ENCODE peak calls at places on chromosomes 13 and 19, in five cellular contexts. One of them, this sample, is unnamed.

GRCh38 chr13:99208185-99208584 is 7.5 kb downstream of the UBAC2 start:
- DNase-seq in IMR-90: no peak
- DNase-seq in mesenchymal stem cell: no peak
- DNase-seq in H9: no peak
- DNase-seq in H1: peak
- DNase-seq in this sample: no peak

GRCh38 chr19:6059996-6060599 is 50.2 kb downstream of the RFX2 start:
- DNase-seq in H1: no peak
- DNase-seq in mesenchymal stem cell: no peak
- DNase-seq in H9: no peak
- DNase-seq in IMR-90: no peak
- DNase-seq in this sample: no peak

GRCh38 chr19:50796128-50796633 is 6.0 kb downstream of the ACP4 start:
- DNase-seq in IMR-90: no peak
- DNase-seq in mesenchymal stem cell: no peak
- DNase-seq in H1: no peak
- DNase-seq in H9: no peak
- DNase-seq in this sample: no peak

GRCh38 chr19:38663957-38664502 is 16.6 kb downstream of the ACTN4 start:
- DNase-seq in IMR-90: no peak
- DNase-seq in H9: no peak
- DNase-seq in H1: no peak
- DNase-seq in mesenchymal stem cell: no peak
- DNase-seq in this sample: no peak

GRCh38 chr19:2618611-2619010 is 83.9 kb downstream of the GNG7 start:
- DNase-seq in mesenchymal stem cell: no peak
- DNase-seq in H9: no peak
- DNase-seq in IMR-90: peak
- DNase-seq in H1: no peak
- DNase-seq in this sample: no peak

GRCh38 chr13:31518666-31519065 is 220.7 kb upstream of the RXFP2 start:
- DNase-seq in H9: no peak
- DNase-seq in IMR-90: no peak
- DNase-seq in H1: no peak
- DNase-seq in mesenchymal stem cell: peak
- DNase-seq in this sample: no peak

GRCh38 chr13:86608739-86609138 is 809.5 kb upstream of the SLITRK6 start:
- DNase-seq in H9: no peak
- DNase-seq in H1: no peak
- DNase-seq in mesenchymal stem cell: no peak
- DNase-seq in IMR-90: no peak
- DNase-seq in this sample: no peak

GRCh38 chr19:12166596-12166995 is 3.7 kb downstream of the ZNF136 start:
- DNase-seq in H1: no peak
- DNase-seq in H9: no peak
- DNase-seq in mesenchymal stem cell: peak
- DNase-seq in IMR-90: peak
- DNase-seq in this sample: no peak

GRCh38 chr13:44270153-44270552 is 103.5 kb upstream of the SERP2 start:
- DNase-seq in mesenchymal stem cell: no peak
- DNase-seq in H1: no peak
- DNase-seq in IMR-90: no peak
- DNase-seq in H9: no peak
- DNase-seq in this sample: no peak

GRCh38 chr13:87671031-87671823 is at the start of gene SLITRK5:
- DNase-seq in H9: peak
- DNase-seq in IMR-90: peak
- DNase-seq in H1: peak
- DNase-seq in mesenchymal stem cell: peak
- DNase-seq in this sample: peak

GRCh38 chr13:98143601-98144500 is 957 bp downstream of the FARP1 start:
- DNase-seq in H1: no peak
- DNase-seq in H9: no peak
- DNase-seq in IMR-90: peak
- DNase-seq in mesenchymal stem cell: peak
- DNase-seq in this sample: no peak

GRCh38 chr13:40583738-40584137 is 82.7 kb downstream of the FOXO1 start:
- DNase-seq in H9: no peak
- DNase-seq in IMR-90: no peak
- DNase-seq in mesenchymal stem cell: no peak
- DNase-seq in H1: no peak
- DNase-seq in this sample: no peak
- H3K4me2 ChIP-seq in H9: no peak
- H3K4me2 ChIP-seq in IMR-90: no peak
- H3K4me2 ChIP-seq in mesenchymal stem cell: no peak
- H3K4me2 ChIP-seq in H1: no peak
- H3K4me2 ChIP-seq in this sample: no peak

GRCh38 chr19:1181606-1182005 is 7.5 kb upstream of the SBNO2 start:
- DNase-seq in IMR-90: no peak
- DNase-seq in mesenchymal stem cell: no peak
- DNase-seq in H1: no peak
- DNase-seq in H9: no peak
- DNase-seq in this sample: no peak
- H4K91ac ChIP-seq in IMR-90: peak
- H4K91ac ChIP-seq in mesenchymal stem cell: peak
- H4K91ac ChIP-seq in H1: peak
- H4K91ac ChIP-seq in H9: no peak
- H4K91ac ChIP-seq in this sample: peak

GRCh38 chr13:59607780-59608233 is 555.9 kb downstream of the DIAPH3 start:
- DNase-seq in H1: no peak
- DNase-seq in IMR-90: no peak
- DNase-seq in mesenchymal stem cell: no peak
- DNase-seq in H9: no peak
- DNase-seq in this sample: no peak
- H2BK15ac ChIP-seq in H1: no peak
- H2BK15ac ChIP-seq in IMR-90: no peak
- H2BK15ac ChIP-seq in mesenchymal stem cell: no peak
- H2BK15ac ChIP-seq in H9: no peak
- H2BK15ac ChIP-seq in this sample: no peak

GRCh38 chr13:24672141-24673132 is 7.8 kb upstream of the ATP12A start:
- DNase-seq in IMR-90: no peak
- DNase-seq in H9: no peak
- DNase-seq in mesenchymal stem cell: peak
- DNase-seq in H1: no peak
- DNase-seq in this sample: no peak
- H3K4me2 ChIP-seq in IMR-90: no peak
- H3K4me2 ChIP-seq in H9: no peak
- H3K4me2 ChIP-seq in mesenchymal stem cell: no peak
- H3K4me2 ChIP-seq in H1: no peak
- H3K4me2 ChIP-seq in this sample: no peak

DNA sequence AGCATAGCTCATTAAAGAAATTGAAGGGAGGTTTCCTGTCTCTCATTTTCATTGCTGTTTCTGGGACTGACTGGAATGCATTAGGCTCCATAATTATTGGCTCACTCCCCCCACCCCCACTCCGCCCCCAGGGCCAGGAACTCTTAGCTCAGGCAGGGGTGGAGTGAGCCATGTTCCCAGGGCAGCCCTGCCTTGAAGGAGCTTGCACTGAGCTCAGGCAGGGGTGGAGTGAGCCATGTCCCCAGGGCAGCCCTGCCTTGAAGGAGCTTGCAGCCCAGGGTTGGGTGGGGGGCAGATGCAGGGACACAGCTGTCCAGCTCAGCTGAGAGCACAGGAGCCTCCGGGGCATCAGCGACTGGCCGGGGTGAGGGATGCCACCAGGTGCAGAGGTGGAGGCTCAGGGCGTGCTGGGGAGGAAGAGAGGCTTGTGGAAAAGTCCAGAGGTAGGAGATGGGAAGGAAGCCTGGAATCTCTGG is 39.1 kb upstream of the TFDP1 start:
- DNase-seq in IMR-90: peak
- DNase-seq in H9: peak
- DNase-seq in H1: no peak
- DNase-seq in mesenchymal stem cell: peak
- DNase-seq in this sample: no peak
- H4K91ac ChIP-seq in IMR-90: no peak
- H4K91ac ChIP-seq in H9: no peak
- H4K91ac ChIP-seq in H1: no peak
- H4K91ac ChIP-seq in mesenchymal stem cell: no peak
- H4K91ac ChIP-seq in this sample: peak

This sample was measured in neuronal stem cell.